ENCODE peak calls at places on chromosome 13, in six cellular contexts. M is kidney tubule cell; N is hypothalamus; S is stimulated activated CD8-positive, alpha-beta memory T cell treated with anti-CD3 and anti-CD28 coated beads, Interleukin-7, amount 100 ng/mL, for 4 hours; A is activated gamma-delta T cell treated with Interleukin-2 at 50 U/mL for 16 hours; T is mammary epithelial cell. O is an unnamed sample.

GRCh38 chr13:97179501-97179900 is 42.6 kb upstream of the MBNL2 start:
- DNase-seq in M (no peak), N (no peak), S (no peak), A (no peak), T (no peak), O (no peak)

GRCh38 chr13:53272873-53273272 is 244.3 kb downstream of the OLFM4 start:
- DNase-seq in M (no peak), N (no peak), S (no peak), A (no peak), T (no peak), O (no peak)

GRCh38 chr13:76778906-76779305 is 107.3 kb downstream of the KCTD12 start:
- DNase-seq in M (no peak), N (no peak), S (no peak), A (no peak), T (no peak), O (no peak)

GRCh38 chr13:36764957-36765356 is 54.1 kb upstream of the RFXAP start:
- DNase-seq in M (no peak), N (no peak), S (no peak), A (no peak), T (no peak), O (no peak)

GRCh38 chr13:113787694-113788093 is 28.7 kb downstream of the TMEM255B start:
- DNase-seq in M (no peak), N (no peak), S (no peak), A (no peak), T (no peak), O (peak; percentile 22)

GRCh38 chr13:103799028-103799427 is 732.8 kb upstream of the SLC10A2 start:
- DNase-seq in M (no peak), N (no peak), S (no peak), A (no peak), T (no peak), O (no peak)

GRCh38 chr13:45786293-45786920 is 65.1 kb downstream of the SIAH3 start:
- DNase-seq in M (peak; percentile 33), N (no peak), S (no peak), A (no peak), T (no peak), O (no peak)

GRCh38 chr13:43448605-43449004 is 338.2 kb downstream of the ENOX1 start:
- DNase-seq in M (peak; percentile 30), N (no peak), S (no peak), A (no peak), T (no peak), O (no peak)

GRCh38 chr13:87122551-87122950 is 548.6 kb upstream of the SLITRK5 start:
- DNase-seq in M (peak; percentile 70), N (no peak), S (no peak), A (no peak), T (peak; percentile 32), O (no peak)

GRCh38 chr13:33787051-33787591 is 30.8 kb upstream of the RFC3 start:
- DNase-seq in M (no peak), N (no peak), S (no peak), A (no peak), T (peak; percentile 7), O (no peak)

GRCh38 chr13:94114166-94114565 is 365.3 kb downstream of the DCT start:
- DNase-seq in M (no peak), N (no peak), S (no peak), A (no peak), T (no peak), O (no peak)

GRCh38 chr13:66665991-66666390 is 564.1 kb downstream of the PCDH9 start:
- DNase-seq in M (peak; percentile 98), N (no peak), S (no peak), A (no peak), T (peak; percentile 79), O (peak; percentile 63)

GRCh38 chr13:73943137-73943964 is 190.9 kb downstream of the KLF12 start:
- DNase-seq in M (no peak), N (no peak), S (no peak), A (no peak), T (no peak), O (no peak)

GRCh38 chr13:51322826-51323225 is 16.7 kb upstream of the SERPINE3 start:
- DNase-seq in M (no peak), N (no peak), S (no peak), A (no peak), T (no peak), O (peak; percentile 50)

O was measured in endodermal cell.